ENCODE peak calls at places on chromosomes 12 and 14, in four cellular contexts. U, X, F and R are unnamed samples.

GRCh38 chr12:90253674-90254181 is 545.1 kb upstream of the ATP2B1 start:
- DNase-seq in U (no peak), X (peak), F (no peak), R (peak)

GRCh38 chr12:117821480-117822175 is 147.2 kb downstream of the KSR2 start:
- DNase-seq in U (no peak), X (no peak), F (no peak), R (no peak)

GRCh38 chr12:80353254-80353653 is 90.8 kb upstream of the PTPRQ start:
- DNase-seq in U (no peak), X (no peak), F (peak), R (no peak)

GRCh38 chr12:19778822-19779221 is 339.5 kb downstream of the AEBP2 start:
- DNase-seq in U (no peak), X (no peak), F (no peak), R (no peak)

GRCh38 chr14:104086210-104086660 is 735 bp downstream of the ASPG start:
- DNase-seq in U (no peak), X (no peak), F (no peak), R (no peak)

GRCh38 chr14:92524603-92525185 is 11.1 kb downstream of the RIN3 start:
- DNase-seq in U (no peak), X (no peak), F (no peak), R (no peak)

GRCh38 chr14:65927871-65928270 is 515.3 kb downstream of the FUT8 start:
- DNase-seq in U (no peak), X (no peak), F (no peak), R (no peak)

GRCh38 chr12:2877047-2877958 is at the start of the genes FOXM1 and RHNO1:
- DNase-seq in U (peak), X (no peak), F (peak), R (peak)

GRCh38 chr12:51070004-51070403 is 13.4 kb downstream of the CSRNP2 start:
- DNase-seq in U (no peak), X (no peak), F (peak), R (no peak)

GRCh38 chr12:49784756-49785409 is 43.3 kb downstream of the NCKAP5L start:
- DNase-seq in U (peak), X (no peak), F (no peak), R (no peak)

GRCh38 chr12:120739821-120740613 is 14.4 kb downstream of the ACADS start:
- DNase-seq in U (no peak), X (no peak), F (no peak), R (no peak)

GRCh38 chr12:62813031-62813829 is 121.7 kb downstream of the PPM1H start:
- DNase-seq in U (peak), X (no peak), F (no peak), R (peak)

GRCh38 chr12:76085159-76085868 is 829 bp upstream of the NAP1L1 start:
- DNase-seq in U (no peak), X (no peak), F (no peak), R (no peak)

GRCh38 chr12:71536279-71536938 is 96.8 kb downstream of the LGR5 start:
- DNase-seq in U (no peak), X (no peak), F (peak), R (no peak)

GRCh38 chr12:26711072-26711471 is 121.9 kb downstream of the ITPR2 start:
- DNase-seq in U (no peak), X (no peak), F (no peak), R (no peak)

GRCh38 chr12:104458645-104459555 is 2.2 kb downstream of the CHST11 start:
- DNase-seq in U (peak), X (no peak), F (no peak), R (no peak)

GRCh38 chr12:124543591-124544310 is 23.7 kb downstream of the NCOR2 start:
- DNase-seq in U (no peak), X (no peak), F (no peak), R (no peak)

GRCh38 chr12:103505371-103506236 is 9.8 kb upstream of the C12orf42 start:
- DNase-seq in U (no peak), X (peak), F (no peak), R (no peak)

GRCh38 chr14:85824526-85824925 is 294.6 kb downstream of the FLRT2 start:
- DNase-seq in U (no peak), X (no peak), F (no peak), R (no peak)

GRCh38 chr12:5487971-5488955 is 56.4 kb downstream of the NTF3 start:
- DNase-seq in U (no peak), X (no peak), F (no peak), R (no peak)

GRCh38 chr14:48125654-48126053 is 450.2 kb upstream of the MDGA2 start:
- DNase-seq in U (no peak), X (no peak), F (no peak), R (no peak)

GRCh38 chr14:104798300-104799238 is 2.3 kb upstream of the ZBTB42 start:
- DNase-seq in U (no peak), X (no peak), F (no peak), R (no peak)

GRCh38 chr12:107847430-107847829 is 72.9 kb downstream of the ASCL4 start:
- DNase-seq in U (no peak), X (no peak), F (no peak), R (no peak)

DNA sequence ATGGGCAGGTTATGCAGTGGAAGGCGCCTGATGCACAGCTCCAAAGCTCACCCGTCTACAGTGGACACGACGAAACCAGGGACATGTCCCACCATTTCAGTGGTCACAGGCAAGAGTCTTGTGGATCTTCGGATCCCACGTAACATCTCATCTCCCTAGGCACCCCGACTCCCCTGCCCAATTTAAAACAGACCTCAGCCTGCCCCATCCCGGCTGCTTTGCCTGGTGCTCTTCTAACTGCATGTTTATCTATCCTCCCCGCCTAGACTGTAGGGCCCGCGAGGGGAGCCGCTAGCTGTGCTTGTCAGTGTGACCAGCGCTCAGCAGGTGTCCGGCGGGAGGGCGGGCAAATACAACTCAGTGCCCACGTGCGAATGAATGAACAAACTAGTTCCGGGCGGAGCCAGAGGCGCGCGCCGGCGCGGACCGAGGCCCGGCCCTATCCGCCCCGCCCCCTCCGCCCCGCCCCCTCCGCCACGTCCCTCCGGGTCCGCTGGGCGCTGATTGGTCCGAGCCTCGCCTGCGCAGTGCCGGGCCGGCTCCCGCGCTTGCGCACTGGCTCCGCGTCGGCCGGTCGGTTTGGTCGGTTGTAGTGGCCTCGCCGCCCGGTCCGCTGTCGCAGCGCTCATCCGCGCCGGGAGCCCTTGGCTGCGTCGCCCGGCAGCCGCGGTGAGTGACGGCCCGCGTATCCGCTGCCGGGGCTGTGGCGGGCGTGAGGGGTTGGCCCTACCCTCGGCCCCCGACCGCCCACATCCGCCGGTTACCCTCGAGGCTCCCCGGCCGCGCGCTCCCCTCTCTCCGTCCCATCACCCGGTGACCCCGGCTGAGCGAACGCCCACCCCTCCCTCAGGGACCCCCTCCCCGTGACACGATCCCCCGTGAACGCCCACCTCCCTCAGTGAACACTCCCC is 60.1 kb downstream of the DDX51 start:
- DNase-seq in U (peak), X (peak), F (peak), R (peak)
- TF ChIP-seq SP1 in U (peak), X (peak), F (no peak), R (no peak)

GRCh38 chr12:128910629-128911028 is 57.4 kb downstream of the GLT1D1 start:
- DNase-seq in U (no peak), X (no peak), F (no peak), R (no peak)
- TF ChIP-seq RAD21 in U (no peak), X (no peak), F (no peak), R (no peak)

GRCh38 chr12:11823593-11823992 is 174.1 kb downstream of the ETV6 start:
- DNase-seq in U (no peak), X (no peak), F (no peak), R (no peak)
- TF ChIP-seq REST in U (no peak), X (no peak), F (no peak), R (no peak)

GRCh38 chr12:52630609-52631200 is 12.3 kb upstream of the KRT73 start:
- DNase-seq in U (no peak), X (no peak), F (no peak), R (no peak)
- TF ChIP-seq SP1 in U (no peak), X (no peak), F (no peak), R (no peak)

GRCh38 chr12:67430708-67431335 is 161.7 kb downstream of the CAND1 start:
- DNase-seq in U (no peak), X (no peak), F (no peak), R (no peak)
- TF ChIP-seq RAD21 in U (no peak), X (no peak), F (no peak), R (peak)